ENCODE peak calls at places on chromosomes 6 and 20, in ten cellular contexts. T is GM23248; R is NCI-H1092 treated with DMSO at 0.1 percent for 48 hours; K is Caki2; F is HAP-1; P is fibroblast of the aortic adventitia; X is GDM1; W is SK-MEL-5; A is activated CD4-positive, alpha-beta T cell treated with anti-CD3 and anti-CD28 coated beads, Interleukin-2, amount 50 U/mL, for 48 hours; B is ureter. S is an unnamed sample.

GRCh38 chr6:7006536-7007191 is 101.1 kb upstream of the RREB1 start:
- DNase-seq in K (no peak), X (no peak), W (no peak), B (no peak), P (no peak), T (no peak), R (no peak), A (no peak), F (no peak), S (no peak)

GRCh38 chr6:20118877-20119276 is 93.4 kb downstream of the MBOAT1 start:
- DNase-seq in A (no peak), R (no peak), W (no peak), K (no peak), P (no peak), X (no peak), B (no peak), F (no peak), T (no peak), S (no peak)

GRCh38 chr20:62694868-62695267 is 13.8 kb upstream of the NTSR1 start:
- DNase-seq in W (no peak), X (no peak), A (no peak), K (no peak), P (no peak), T (no peak), R (no peak), B (no peak), F (no peak), S (no peak)

GRCh38 chr6:139325003-139325600 is 33.3 kb upstream of the TXLNB start:
- DNase-seq in T (no peak), F (no peak), K (no peak), X (peak), W (no peak), B (no peak), A (no peak), P (no peak), R (no peak), S (no peak)

GRCh38 chr6:129651291-129651691 is 58.7 kb downstream of the ARHGAP18 start:
- DNase-seq in P (no peak), B (no peak), R (no peak), A (no peak), K (no peak), F (no peak), X (no peak), T (no peak), W (no peak), S (no peak)

GRCh38 chr6:35640017-35640664 is 48.6 kb downstream of the FKBP5 start:
- DNase-seq in W (no peak), X (no peak), B (no peak), P (no peak), F (no peak), A (no peak), K (peak), R (no peak), T (peak), S (no peak)

GRCh38 chr6:28747631-28748157 is 176.1 kb downstream of the TRIM27 start:
- DNase-seq in T (peak), F (peak), A (peak), B (no peak), K (peak), P (peak), R (peak), W (peak), X (no peak), S (no peak)

GRCh38 chr6:17744019-17744756 is 37.5 kb upstream of the NUP153 start:
- DNase-seq in A (no peak), F (no peak), T (no peak), P (no peak), R (no peak), K (no peak), X (no peak), B (no peak), W (no peak), S (no peak)

GRCh38 chr20:62617711-62618483 is 24.4 kb upstream of the SLCO4A1 start:
- DNase-seq in A (peak), K (peak), B (peak), F (no peak), W (no peak), X (peak), T (no peak), R (no peak), P (no peak), S (peak)

GRCh38 chr6:99458319-99458718 is 33.2 kb upstream of the PNISR start:
- DNase-seq in T (peak), B (no peak), R (no peak), K (no peak), X (peak), W (peak), F (peak), A (no peak), P (peak), S (no peak)

GRCh38 chr6:56869346-56869745 is 85.6 kb upstream of the BEND6 start:
- DNase-seq in K (no peak), A (no peak), P (no peak), X (no peak), R (no peak), B (no peak), T (no peak), W (no peak), F (no peak), S (no peak)

GRCh38 chr20:49497217-49497560 is 14.7 kb upstream of the KCNB1 start:
- DNase-seq in P (no peak), B (no peak), T (no peak), X (no peak), F (no peak), K (no peak), W (no peak), A (no peak), R (no peak), S (no peak)

GRCh38 chr20:42494290-42494689 is 695.4 kb downstream of the PTPRT start:
- DNase-seq in P (no peak), F (no peak), R (no peak), X (no peak), K (no peak), B (no peak), A (no peak), W (no peak), T (no peak), S (no peak)

GRCh38 chr6:17869010-17869752 is 118.3 kb downstream of the KIF13A start:
- DNase-seq in T (peak), B (no peak), P (peak), K (no peak), F (peak), W (peak), R (no peak), X (no peak), A (no peak), S (no peak)

GRCh38 chr20:19832875-19833274 is 74.8 kb downstream of the RIN2 start:
- DNase-seq in W (no peak), T (no peak), B (no peak), F (no peak), X (no peak), R (no peak), K (no peak), A (peak), P (no peak), S (no peak)

GRCh38 chr6:145012039-145012662 is 723.2 kb downstream of the EPM2A start:
- DNase-seq in K (no peak), T (peak), B (no peak), X (no peak), P (no peak), R (no peak), A (no peak), W (no peak), F (no peak), S (no peak)

GRCh38 chr20:35225319-35226125 is 968 bp upstream of the MMP24 start:
- DNase-seq in T (no peak), X (no peak), R (no peak), A (no peak), W (no peak), K (no peak), P (no peak), F (no peak), B (no peak), S (no peak)

GRCh38 chr6:89144358-89145041 is 1.4 kb upstream of the PM20D2 start:
- DNase-seq in A (peak), K (no peak), F (peak), P (no peak), R (peak), T (no peak), X (no peak), W (no peak), B (no peak), S (no peak)

GRCh38 chr20:63694596-63695418 is 1.6 kb upstream of the TNFRSF6B start:
- DNase-seq in A (no peak), P (no peak), X (no peak), K (no peak), T (no peak), F (no peak), W (no peak), R (no peak), B (no peak), S (no peak)

GRCh38 chr6:169101036-169101805 is 152.4 kb downstream of the THBS2 start:
- DNase-seq in R (no peak), B (no peak), W (no peak), A (no peak), X (no peak), T (no peak), F (no peak), P (no peak), K (no peak), S (no peak)

GRCh38 chr6:51184046-51184445 is 365.4 kb downstream of the TFAP2B start:
- DNase-seq in A (no peak), F (no peak), X (no peak), W (no peak), T (no peak), R (no peak), B (no peak), P (no peak), K (no peak), S (no peak)

GRCh38 chr6:2426561-2427340 is 181.3 kb upstream of the GMDS start:
- DNase-seq in B (no peak), A (no peak), R (no peak), T (peak), X (no peak), P (peak), W (no peak), K (no peak), F (no peak), S (no peak)

GRCh38 chr6:150844371-150844770 is 21.1 kb upstream of the MTHFD1L start:
- DNase-seq in P (no peak), T (no peak), A (no peak), F (no peak), K (no peak), W (no peak), B (no peak), R (no peak), X (no peak), S (no peak)

GRCh38 chr20:40564997-40565680 is 123.9 kb downstream of the MAFB start:
- DNase-seq in R (no peak), T (peak), F (no peak), A (no peak), W (no peak), P (peak), K (peak), B (no peak), X (no peak), S (no peak)

GRCh38 chr20:51463998-51464397 is 78.5 kb downstream of the NFATC2 start:
- DNase-seq in K (no peak), A (no peak), F (no peak), W (no peak), X (no peak), R (no peak), T (no peak), B (no peak), P (no peak), S (no peak)

S was measured in activated naive CD4-positive, alpha-beta T cell treated with anti-CD3 and anti-CD28 coated beads, Interleukin-2, amount 50 U/mL, for 16 hours.